ENCODE peak calls at places on chromosomes 13 and 19, in ten cellular contexts. One of them, this sample, is unnamed.

GRCh38 chr13:59532405-59532804 is 631.3 kb downstream of the DIAPH3 start:
- DNase-seq in CD8-positive, alpha-beta T cell: no peak
- DNase-seq in testis: no peak
- DNase-seq in WERI-Rb-1: no peak
- DNase-seq in uterus: no peak
- DNase-seq in lower lobe of right lung: no peak
- DNase-seq in coronary artery: no peak
- DNase-seq in fibroblast of lung: peak; percentile 42
- DNase-seq in spleen: no peak
- DNase-seq in HL-60: no peak
- DNase-seq in this sample: no peak

GRCh38 chr13:79481685-79482052 is 714 bp downstream of the NDFIP2 start:
- DNase-seq in CD8-positive, alpha-beta T cell: peak; percentile 41
- DNase-seq in testis: no peak
- DNase-seq in WERI-Rb-1: no peak
- DNase-seq in uterus: no peak
- DNase-seq in lower lobe of right lung: no peak
- DNase-seq in coronary artery: no peak
- DNase-seq in fibroblast of lung: peak; percentile 24
- DNase-seq in spleen: no peak
- DNase-seq in HL-60: no peak
- DNase-seq in this sample: no peak

GRCh38 chr13:83065136-83065535 is 817.1 kb downstream of the SLITRK1 start:
- DNase-seq in CD8-positive, alpha-beta T cell: no peak
- DNase-seq in testis: peak; percentile 77
- DNase-seq in WERI-Rb-1: no peak
- DNase-seq in uterus: peak; percentile 21
- DNase-seq in lower lobe of right lung: no peak
- DNase-seq in coronary artery: peak; percentile 84
- DNase-seq in fibroblast of lung: peak; percentile 86
- DNase-seq in spleen: no peak
- DNase-seq in HL-60: no peak
- DNase-seq in this sample: no peak

GRCh38 chr19:28640506-28640905 is 572.4 kb downstream of the UQCRFS1 start:
- DNase-seq in CD8-positive, alpha-beta T cell: no peak
- DNase-seq in testis: no peak
- DNase-seq in WERI-Rb-1: no peak
- DNase-seq in uterus: no peak
- DNase-seq in lower lobe of right lung: no peak
- DNase-seq in coronary artery: no peak
- DNase-seq in fibroblast of lung: no peak
- DNase-seq in spleen: no peak
- DNase-seq in HL-60: no peak
- DNase-seq in this sample: no peak

GRCh38 chr19:43651758-43652545 is 12.3 kb upstream of the CADM4 start:
- DNase-seq in CD8-positive, alpha-beta T cell: peak; percentile 33
- DNase-seq in testis: peak; percentile 74
- DNase-seq in WERI-Rb-1: peak; percentile 77
- DNase-seq in uterus: peak; percentile 47
- DNase-seq in lower lobe of right lung: no peak
- DNase-seq in coronary artery: no peak
- DNase-seq in fibroblast of lung: peak; percentile 50
- DNase-seq in spleen: no peak
- DNase-seq in HL-60: no peak
- DNase-seq in this sample: no peak

GRCh38 chr19:50977626-50978025 is 6.1 kb downstream of the KLK7 start:
- DNase-seq in CD8-positive, alpha-beta T cell: no peak
- DNase-seq in testis: no peak
- DNase-seq in WERI-Rb-1: no peak
- DNase-seq in uterus: no peak
- DNase-seq in lower lobe of right lung: no peak
- DNase-seq in coronary artery: no peak
- DNase-seq in fibroblast of lung: no peak
- DNase-seq in spleen: no peak
- DNase-seq in HL-60: no peak
- DNase-seq in this sample: no peak

GRCh38 chr19:29705706-29706105 is 9.4 kb downstream of the C19orf12 start:
- DNase-seq in CD8-positive, alpha-beta T cell: no peak
- DNase-seq in testis: no peak
- DNase-seq in WERI-Rb-1: no peak
- DNase-seq in uterus: no peak
- DNase-seq in lower lobe of right lung: no peak
- DNase-seq in coronary artery: no peak
- DNase-seq in fibroblast of lung: no peak
- DNase-seq in spleen: no peak
- DNase-seq in HL-60: no peak
- DNase-seq in this sample: no peak

GRCh38 chr13:35770756-35771291 is 294.3 kb upstream of the MAB21L1 start:
- DNase-seq in CD8-positive, alpha-beta T cell: no peak
- DNase-seq in testis: no peak
- DNase-seq in WERI-Rb-1: no peak
- DNase-seq in uterus: no peak
- DNase-seq in lower lobe of right lung: no peak
- DNase-seq in coronary artery: no peak
- DNase-seq in fibroblast of lung: no peak
- DNase-seq in spleen: no peak
- DNase-seq in HL-60: no peak
- DNase-seq in this sample: no peak

GRCh38 chr19:48102870-48103751 is 7.5 kb downstream of the PLA2G4C start:
- DNase-seq in CD8-positive, alpha-beta T cell: peak; percentile 35
- DNase-seq in testis: peak; percentile 58
- DNase-seq in WERI-Rb-1: peak; percentile 61
- DNase-seq in uterus: no peak
- DNase-seq in lower lobe of right lung: no peak
- DNase-seq in coronary artery: no peak
- DNase-seq in fibroblast of lung: peak; percentile 68
- DNase-seq in spleen: no peak
- DNase-seq in HL-60: peak; percentile 30
- DNase-seq in this sample: no peak

GRCh38 chr13:23086951-23087350 is 93.8 kb upstream of the SGCG start:
- DNase-seq in CD8-positive, alpha-beta T cell: no peak
- DNase-seq in testis: no peak
- DNase-seq in WERI-Rb-1: no peak
- DNase-seq in uterus: no peak
- DNase-seq in lower lobe of right lung: no peak
- DNase-seq in coronary artery: no peak
- DNase-seq in fibroblast of lung: peak; percentile 2
- DNase-seq in spleen: no peak
- DNase-seq in HL-60: no peak
- DNase-seq in this sample: no peak

GRCh38 chr19:6576869-6577281 is 14.1 kb downstream of the CD70 start:
- DNase-seq in CD8-positive, alpha-beta T cell: no peak
- DNase-seq in testis: no peak
- DNase-seq in WERI-Rb-1: no peak
- DNase-seq in uterus: no peak
- DNase-seq in lower lobe of right lung: no peak
- DNase-seq in coronary artery: no peak
- DNase-seq in fibroblast of lung: no peak
- DNase-seq in spleen: no peak
- DNase-seq in HL-60: no peak
- DNase-seq in this sample: no peak

GRCh38 chr13:53250272-53250875 is 221.8 kb downstream of the OLFM4 start:
- DNase-seq in CD8-positive, alpha-beta T cell: no peak
- DNase-seq in testis: peak; percentile 43
- DNase-seq in WERI-Rb-1: no peak
- DNase-seq in uterus: no peak
- DNase-seq in lower lobe of right lung: no peak
- DNase-seq in coronary artery: no peak
- DNase-seq in fibroblast of lung: peak; percentile 61
- DNase-seq in spleen: no peak
- DNase-seq in HL-60: peak; percentile 38
- DNase-seq in this sample: no peak

GRCh38 chr13:83538636-83539035 is 343.6 kb downstream of the SLITRK1 start:
- DNase-seq in CD8-positive, alpha-beta T cell: no peak
- DNase-seq in testis: no peak
- DNase-seq in WERI-Rb-1: no peak
- DNase-seq in uterus: no peak
- DNase-seq in lower lobe of right lung: no peak
- DNase-seq in coronary artery: no peak
- DNase-seq in fibroblast of lung: no peak
- DNase-seq in spleen: no peak
- DNase-seq in HL-60: no peak
- DNase-seq in this sample: no peak

GRCh38 chr13:111640476-111640875 is 320.0 kb downstream of the TEX29 start:
- DNase-seq in CD8-positive, alpha-beta T cell: no peak
- DNase-seq in testis: no peak
- DNase-seq in WERI-Rb-1: no peak
- DNase-seq in uterus: no peak
- DNase-seq in lower lobe of right lung: no peak
- DNase-seq in coronary artery: peak; percentile 61
- DNase-seq in fibroblast of lung: no peak
- DNase-seq in spleen: no peak
- DNase-seq in HL-60: no peak
- DNase-seq in this sample: no peak

GRCh38 chr13:103788061-103788652 is 721.9 kb upstream of the SLC10A2 start:
- DNase-seq in CD8-positive, alpha-beta T cell: no peak
- DNase-seq in testis: peak; percentile 27
- DNase-seq in WERI-Rb-1: peak; percentile 61
- DNase-seq in uterus: no peak
- DNase-seq in lower lobe of right lung: no peak
- DNase-seq in coronary artery: no peak
- DNase-seq in fibroblast of lung: no peak
- DNase-seq in spleen: no peak
- DNase-seq in HL-60: no peak
- DNase-seq in this sample: no peak
- TF ChIP-seq CTCF in CD8-positive, alpha-beta T cell: no peak
- TF ChIP-seq CTCF in testis: no peak
- TF ChIP-seq CTCF in WERI-Rb-1: peak; percentile 62
- TF ChIP-seq CTCF in uterus: no peak
- TF ChIP-seq CTCF in lower lobe of right lung: no peak
- TF ChIP-seq CTCF in coronary artery: no peak
- TF ChIP-seq CTCF in fibroblast of lung: no peak
- TF ChIP-seq CTCF in spleen: no peak
- TF ChIP-seq CTCF in HL-60: no peak
- TF ChIP-seq CTCF in this sample: peak; percentile 20

GRCh38 chr19:1355258-1355973 is 28.3 kb upstream of the NDUFS7 start:
- DNase-seq in CD8-positive, alpha-beta T cell: no peak
- DNase-seq in testis: no peak
- DNase-seq in WERI-Rb-1: no peak
- DNase-seq in uterus: peak; percentile 35
- DNase-seq in lower lobe of right lung: no peak
- DNase-seq in coronary artery: no peak
- DNase-seq in fibroblast of lung: peak; percentile 28
- DNase-seq in spleen: no peak
- DNase-seq in HL-60: no peak
- DNase-seq in this sample: no peak
- H3K27ac ChIP-seq in CD8-positive, alpha-beta T cell: peak overlapping the region; percentile 21
- H3K27ac ChIP-seq in testis: peak overlapping the region; percentile 97
- H3K27ac ChIP-seq in WERI-Rb-1: peak overlapping the region; percentile 76
- H3K27ac ChIP-seq in uterus: peak overlapping the region; percentile 99
- H3K27ac ChIP-seq in lower lobe of right lung: peak overlapping the region; percentile 69
- H3K27ac ChIP-seq in coronary artery: peak overlapping the region; percentile 79
- H3K27ac ChIP-seq in fibroblast of lung: peak overlapping the region; percentile 39
- H3K27ac ChIP-seq in spleen: peak overlapping the region; percentile 77
- H3K27ac ChIP-seq in HL-60: peak overlapping the region; percentile 31
- H3K27ac ChIP-seq in this sample: peak overlapping the region; percentile 56

GRCh38 chr19:10418281-10419199 is 1.8 kb upstream of the PDE4A start:
- DNase-seq in CD8-positive, alpha-beta T cell: no peak
- DNase-seq in testis: no peak
- DNase-seq in WERI-Rb-1: peak; percentile 45
- DNase-seq in uterus: no peak
- DNase-seq in lower lobe of right lung: no peak
- DNase-seq in coronary artery: no peak
- DNase-seq in fibroblast of lung: peak; percentile 46
- DNase-seq in spleen: no peak
- DNase-seq in HL-60: no peak
- DNase-seq in this sample: no peak
- TF ChIP-seq CTCF in CD8-positive, alpha-beta T cell: no peak
- TF ChIP-seq CTCF in testis: no peak
- TF ChIP-seq CTCF in WERI-Rb-1: no peak
- TF ChIP-seq CTCF in uterus: no peak
- TF ChIP-seq CTCF in lower lobe of right lung: no peak
- TF ChIP-seq CTCF in coronary artery: no peak
- TF ChIP-seq CTCF in fibroblast of lung: no peak
- TF ChIP-seq CTCF in spleen: no peak
- TF ChIP-seq CTCF in HL-60: no peak
- TF ChIP-seq CTCF in this sample: no peak

GRCh38 chr13:51027644-51028043 is 83.4 kb downstream of the C13orf42 start:
- DNase-seq in CD8-positive, alpha-beta T cell: no peak
- DNase-seq in testis: no peak
- DNase-seq in WERI-Rb-1: no peak
- DNase-seq in uterus: no peak
- DNase-seq in lower lobe of right lung: no peak
- DNase-seq in coronary artery: no peak
- DNase-seq in fibroblast of lung: no peak
- DNase-seq in spleen: no peak
- DNase-seq in HL-60: no peak
- DNase-seq in this sample: no peak

GRCh38 chr13:51032831-51033230 is 78.2 kb downstream of the C13orf42 start:
- DNase-seq in CD8-positive, alpha-beta T cell: no peak
- DNase-seq in testis: no peak
- DNase-seq in WERI-Rb-1: no peak
- DNase-seq in uterus: no peak
- DNase-seq in lower lobe of right lung: no peak
- DNase-seq in coronary artery: no peak
- DNase-seq in fibroblast of lung: no peak
- DNase-seq in spleen: no peak
- DNase-seq in HL-60: no peak
- DNase-seq in this sample: no peak

GRCh38 chr13:51035469-51035868 is 75.6 kb downstream of the C13orf42 start:
- DNase-seq in CD8-positive, alpha-beta T cell: no peak
- DNase-seq in testis: no peak
- DNase-seq in WERI-Rb-1: no peak
- DNase-seq in uterus: no peak
- DNase-seq in lower lobe of right lung: no peak
- DNase-seq in coronary artery: no peak
- DNase-seq in fibroblast of lung: no peak
- DNase-seq in spleen: no peak
- DNase-seq in HL-60: no peak
- DNase-seq in this sample: no peak

GRCh38 chr13:51034906-51035305 is 76.2 kb downstream of the C13orf42 start:
- DNase-seq in CD8-positive, alpha-beta T cell: no peak
- DNase-seq in testis: no peak
- DNase-seq in WERI-Rb-1: no peak
- DNase-seq in uterus: no peak
- DNase-seq in lower lobe of right lung: no peak
- DNase-seq in coronary artery: no peak
- DNase-seq in fibroblast of lung: no peak
- DNase-seq in spleen: no peak
- DNase-seq in HL-60: no peak
- DNase-seq in this sample: no peak

DNA sequence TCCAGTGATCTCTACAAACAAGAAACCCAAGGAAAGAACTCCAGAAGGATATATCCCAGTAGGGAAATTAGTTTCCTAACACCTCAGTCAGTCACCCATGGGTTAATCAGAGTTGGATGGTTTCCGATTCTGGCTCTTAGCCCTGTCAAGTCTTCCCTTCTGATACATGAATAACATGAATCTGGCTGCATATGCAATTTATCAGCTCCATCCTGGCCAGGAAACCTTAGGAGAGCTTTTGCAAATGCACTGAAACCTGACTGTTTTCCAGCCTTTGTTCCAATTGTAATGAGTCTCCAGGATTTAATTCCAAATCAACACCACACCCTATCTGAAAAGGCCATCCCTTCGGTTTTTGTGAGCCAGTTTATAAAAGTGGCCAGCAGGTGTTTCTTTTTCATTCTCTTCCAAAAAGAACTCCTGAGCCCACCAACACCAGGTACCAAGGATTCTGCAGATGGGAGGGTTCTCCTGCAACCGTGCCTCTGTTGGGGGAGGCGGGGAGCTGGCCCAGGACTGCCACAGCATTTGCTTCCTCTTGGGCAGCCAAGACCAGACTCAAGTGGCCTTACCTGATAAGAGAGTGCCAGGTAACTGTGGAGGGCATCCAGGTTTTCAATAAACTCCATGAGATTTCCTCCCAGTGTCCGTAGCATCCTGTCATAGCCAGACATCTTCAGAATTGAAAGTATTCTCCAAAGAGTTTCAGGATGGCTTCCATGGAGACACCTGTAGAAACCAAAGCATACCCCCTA is 77.5 kb downstream of the C13orf42 start:
- DNase-seq in CD8-positive, alpha-beta T cell: no peak
- DNase-seq in testis: no peak
- DNase-seq in WERI-Rb-1: no peak
- DNase-seq in uterus: no peak
- DNase-seq in lower lobe of right lung: no peak
- DNase-seq in coronary artery: no peak
- DNase-seq in fibroblast of lung: no peak
- DNase-seq in spleen: no peak
- DNase-seq in HL-60: no peak
- DNase-seq in this sample: no peak
- H3K27ac ChIP-seq in CD8-positive, alpha-beta T cell: no peak overlapping the region
- H3K27ac ChIP-seq in testis: no peak overlapping the region
- H3K27ac ChIP-seq in WERI-Rb-1: no peak overlapping the region
- H3K27ac ChIP-seq in uterus: no peak overlapping the region
- H3K27ac ChIP-seq in lower lobe of right lung: no peak overlapping the region
- H3K27ac ChIP-seq in coronary artery: no peak overlapping the region
- H3K27ac ChIP-seq in fibroblast of lung: no peak overlapping the region
- H3K27ac ChIP-seq in spleen: no peak overlapping the region
- H3K27ac ChIP-seq in HL-60: no peak overlapping the region
- H3K27ac ChIP-seq in this sample: no peak overlapping the region